ENCODE peak calls at places on chromosomes 7 and 10, in four cellular contexts. N is brain microvascular endothelial cell, D is Calu3, Z is GM06990. J is an unnamed sample.

GRCh38 chr10:110349826-110350225 is 45.1 kb upstream of the SMNDC1 start:
- DNase-seq in D (no peak), N (no peak), Z (no peak), J (no peak)

GRCh38 chr7:154960063-154960790 is 42.7 kb downstream of the PAXIP1 start:
- DNase-seq in N (no peak), D (no peak), Z (no peak), J (peak; percentile 65)

GRCh38 chr7:106180721-106181120 is 68.6 kb upstream of the SYPL1 start:
- DNase-seq in D (no peak), N (no peak), Z (no peak), J (peak; percentile 36)

GRCh38 chr7:97179454-97180104 is 62.1 kb downstream of the SDHAF3 start:
- DNase-seq in D (peak; percentile 35), Z (peak; percentile 3), N (peak; percentile 37), J (peak; percentile 66)

GRCh38 chr10:86168256-86168655 is 198.3 kb downstream of the GRID1 start:
- DNase-seq in N (no peak), D (no peak), Z (no peak), J (no peak)

GRCh38 chr7:46393142-46393541 is 472.1 kb upstream of the IGFBP3 start:
- DNase-seq in Z (no peak), N (no peak), D (no peak), J (no peak)

GRCh38 chr7:118185163-118185860 is 1.3 kb downstream of the LSM8 start:
- DNase-seq in D (no peak), N (no peak), Z (no peak), J (no peak)

GRCh38 chr10:129703287-129704137 is 236.5 kb downstream of the MGMT start:
- DNase-seq in Z (no peak), N (no peak), D (no peak), J (no peak)

GRCh38 chr10:125774581-125775191 is 935 bp downstream of the MMP21 start:
- DNase-seq in Z (no peak), N (no peak), D (no peak), J (no peak)

GRCh38 chr7:69049341-69049740 is 548.9 kb upstream of the AUTS2 start:
- DNase-seq in D (no peak), Z (no peak), N (no peak), J (no peak)

GRCh38 chr7:40948239-40948638 is 754.7 kb downstream of the INHBA start:
- DNase-seq in N (no peak), D (no peak), Z (no peak), J (no peak)

GRCh38 chr7:129513546-129513945 is 11.2 kb downstream of the SMKR1 start:
- DNase-seq in Z (no peak), N (no peak), D (no peak), J (no peak)

GRCh38 chr10:49139000-49139865 is 5.4 kb upstream of the FAM170B start:
- DNase-seq in D (no peak), Z (no peak), N (peak; percentile 74), J (no peak)

GRCh38 chr7:138869353-138869752 is 71.4 kb upstream of the ATP6V0A4 start:
- DNase-seq in Z (no peak), N (no peak), D (no peak), J (no peak)

GRCh38 chr10:103254538-103255325 is 9.0 kb downstream of the RPEL1 start:
- DNase-seq in N (peak; percentile 45), Z (no peak), D (no peak), J (peak; percentile 82)

GRCh38 chr7:35253680-35254495 is at the start of gene TBX20:
- DNase-seq in N (peak; percentile 6), D (peak; percentile 59), Z (no peak), J (peak; percentile 28)

GRCh38 chr10:29343607-29344038 is 54.8 kb downstream of the LYZL1 start:
- DNase-seq in Z (no peak), D (no peak), N (no peak), J (no peak)

GRCh38 chr7:55409474-55410225 is 44.5 kb downstream of the LANCL2 start:
- DNase-seq in Z (no peak), N (peak; percentile 9), D (no peak), J (no peak)

GRCh38 chr7:142646274-142646895 is 102.9 kb upstream of the PRSS1 start:
- DNase-seq in N (no peak), Z (no peak), D (no peak), J (no peak)

GRCh38 chr7:108067844-108068243 is 62.3 kb downstream of the LAMB4 start:
- DNase-seq in N (no peak), D (no peak), Z (no peak), J (no peak)

GRCh38 chr7:28722684-28723083 is 235.4 kb downstream of the TRIL start:
- DNase-seq in Z (no peak), D (no peak), N (no peak), J (no peak)

DNA sequence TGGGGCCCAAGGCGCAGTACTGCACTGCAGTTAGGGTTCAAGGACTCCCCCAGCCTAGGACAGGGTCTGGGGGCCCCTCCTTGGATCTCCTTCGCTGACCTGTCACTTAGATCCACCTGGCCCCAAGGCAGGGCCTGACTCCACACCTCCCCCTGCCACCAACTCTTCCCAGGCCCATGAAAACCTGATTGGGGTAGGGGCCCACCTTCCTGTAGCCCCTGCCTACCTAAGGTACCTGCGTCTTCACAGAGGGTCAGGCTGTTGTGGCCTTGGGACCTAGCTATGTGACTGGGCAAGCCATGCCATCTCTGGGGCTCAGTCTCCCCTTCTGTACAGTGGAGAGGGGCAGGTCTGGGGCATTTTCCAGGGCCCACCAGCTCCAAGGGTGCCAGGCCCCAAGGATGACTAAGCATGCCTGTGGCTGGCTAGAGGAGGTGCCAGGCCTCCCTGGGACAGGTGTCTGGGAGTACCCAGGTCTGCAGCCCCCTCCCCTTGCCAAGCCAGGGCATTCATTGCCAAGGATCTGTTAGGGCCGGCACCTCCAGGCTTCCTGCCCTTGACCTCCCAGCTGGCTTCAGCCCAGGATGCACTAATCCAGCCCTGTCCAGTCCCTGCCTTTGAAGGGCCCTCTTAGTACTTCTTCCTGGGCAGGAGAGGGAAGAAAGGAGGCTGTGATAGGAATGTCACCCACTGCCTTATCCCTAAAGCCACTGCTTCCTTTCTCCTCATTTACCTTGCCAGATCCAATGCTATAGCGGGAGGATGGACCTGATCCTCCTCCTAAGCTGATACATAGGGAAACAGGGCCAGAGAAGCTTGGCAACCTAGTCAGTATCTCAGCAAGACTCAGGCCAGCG is 1.3 kb downstream of the LIMK1 start:
- DNase-seq in Z (no peak), D (no peak), N (no peak), J (no peak)
- TF ChIP-seq CTCF in Z (no peak), D (no peak), N (no peak), J (no peak)

GRCh38 chr7:22640269-22640668 is 86.7 kb upstream of the IL6 start:
- DNase-seq in N (no peak), Z (peak; percentile 31), D (no peak), J (no peak)
- TF ChIP-seq CTCF in N (no peak), Z (no peak), D (no peak), J (no peak)

DNA sequence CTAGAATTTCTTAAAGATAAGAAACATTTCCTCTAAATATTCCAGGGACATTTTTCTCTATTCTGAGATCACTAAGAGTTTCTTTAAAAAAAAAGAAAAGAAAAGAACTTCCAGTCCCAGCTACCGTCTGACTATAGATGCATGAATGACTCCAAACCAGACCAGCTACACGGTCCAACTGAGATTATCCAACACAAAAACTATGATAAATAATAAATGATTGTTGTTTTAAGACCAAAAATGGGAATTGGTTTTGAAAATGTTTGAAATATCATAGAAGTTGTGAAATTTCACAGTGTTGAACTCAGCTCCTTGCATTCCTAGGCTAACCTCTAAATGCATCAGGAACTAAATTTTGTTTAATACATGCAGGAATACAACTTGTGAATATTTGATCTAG is 1619.6 kb upstream of the LRRTM3 start:
- DNase-seq in D (no peak), N (no peak), Z (no peak), J (no peak)
- TF ChIP-seq CTCF in D (no peak), N (no peak), Z (no peak), J (no peak)

DNA sequence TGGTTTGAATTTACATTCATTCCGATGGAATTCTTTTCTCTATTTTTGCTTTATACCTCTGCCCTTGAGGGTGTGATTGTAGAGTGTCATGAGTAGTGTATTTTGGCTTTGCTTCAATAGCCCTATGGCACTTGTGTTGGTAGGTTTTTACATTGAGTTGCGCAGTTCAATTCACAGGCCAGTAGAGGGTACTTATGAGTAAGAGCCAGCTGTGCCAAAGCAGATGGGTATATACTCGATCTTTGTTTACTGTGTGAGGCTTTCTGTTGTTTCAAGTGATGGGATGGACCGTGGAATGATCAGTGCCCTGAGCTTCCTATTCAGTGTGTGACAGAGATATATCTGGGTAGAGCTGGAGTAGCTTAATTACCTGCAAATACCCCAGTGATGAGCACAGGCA is 4.3 kb upstream of the AKR1C3 start:
- DNase-seq in Z (no peak), N (peak; percentile 24), D (no peak), J (peak; percentile 94)
- TF ChIP-seq CTCF in Z (peak; percentile 28), N (peak; percentile 61), D (peak; percentile 59), J (peak; percentile 66)

GRCh38 chr7:150314639-150315239 is 8.4 kb upstream of the LRRC61 start:
- DNase-seq in N (no peak), D (no peak), Z (no peak), J (no peak)

GRCh38 chr7:150311146-150311545 is 12.0 kb upstream of the LRRC61 start:
- DNase-seq in Z (no peak), N (no peak), D (no peak), J (no peak)

GRCh38 chr7:150313870-150314269 is 9.3 kb upstream of the LRRC61 start:
- DNase-seq in D (no peak), Z (no peak), N (no peak), J (no peak)

GRCh38 chr7:150311711-150312110 is 11.4 kb upstream of the LRRC61 start:
- DNase-seq in D (no peak), N (no peak), Z (no peak), J (no peak)

GRCh38 chr7:150313367-150313809 is 9.8 kb upstream of the LRRC61 start:
- DNase-seq in D (no peak), Z (no peak), N (no peak), J (no peak)
- TF ChIP-seq CTCF in D (no peak), Z (no peak), N (no peak), J (no peak)

GRCh38 chr7:7183061-7183832 is 903 bp downstream of the C1GALT1 start:
- DNase-seq in N (peak; percentile 18), Z (peak; percentile 84), D (peak; percentile 81), J (peak; percentile 62)
- TF ChIP-seq CTCF in N (no peak), Z (no peak), D (no peak), J (no peak)